ENCODE peak calls at places on chromosomes 12 and 14, in nine cellular contexts. S is uterus; T is LoVo; K is effector CD4-positive, alpha-beta T cell; F is NCI-H774; H is stimulated activated CD4-positive, alpha-beta T cell treated with anti-CD3 and anti-CD28 coated beads, Interleukin-15, amount 100 ng/mL, for 24 hours; J is NT2/D1; O is cardiac muscle cell; M is iris pigment epithelial cell. E is an unnamed sample.

GRCh38 chr14:104169005-104169764 is 30.8 kb downstream of the KIF26A start:
- DNase-seq in S (no peak), K (no peak), J (no peak), F (no peak), T (no peak), M (no peak), O (no peak), H (no peak), E (no peak)

GRCh38 chr14:64723691-64724577 is 19.7 kb downstream of the PLEKHG3 start:
- DNase-seq in K (peak), T (no peak), O (no peak), J (no peak), F (no peak), H (no peak), M (peak), S (no peak), E (no peak)

GRCh38 chr12:52428121-52428520 is 6.0 kb downstream of the KRT75 start:
- DNase-seq in S (no peak), T (no peak), K (no peak), H (peak), O (no peak), J (no peak), F (no peak), M (no peak), E (no peak)

GRCh38 chr14:105487449-105487985 is 831 bp downstream of the CRIP1 start:
- DNase-seq in M (no peak), T (no peak), O (no peak), J (no peak), S (peak), F (peak), K (peak), H (peak), E (peak)

GRCh38 chr12:114820773-114821172 is 136.8 kb upstream of the TBX3 start:
- DNase-seq in J (no peak), K (no peak), M (no peak), S (no peak), F (no peak), T (no peak), H (no peak), O (no peak), E (no peak)

GRCh38 chr12:58521796-58522195 is 398.5 kb downstream of the LRIG3 start:
- DNase-seq in F (no peak), J (no peak), T (no peak), M (no peak), H (no peak), S (no peak), O (no peak), K (no peak), E (no peak)

GRCh38 chr12:2692156-2692555 is 102.6 kb upstream of the FKBP4 start:
- DNase-seq in H (peak), F (no peak), T (no peak), J (no peak), M (no peak), K (no peak), O (no peak), S (no peak), E (no peak)

GRCh38 chr14:98819132-98819866 is 452.7 kb downstream of the BCL11B start:
- DNase-seq in J (peak), K (no peak), F (no peak), M (no peak), H (no peak), O (no peak), S (no peak), T (no peak), E (no peak)

GRCh38 chr14:38342803-38343202 is 86.9 kb upstream of the CLEC14A start:
- DNase-seq in O (no peak), K (no peak), H (no peak), M (peak), T (no peak), S (no peak), F (no peak), J (no peak), E (no peak)

GRCh38 chr12:10722502-10722904 is 620 bp downstream of the YBX3 start:
- DNase-seq in J (peak), H (peak), O (peak), K (peak), S (peak), T (no peak), F (no peak), M (peak), E (peak)

GRCh38 chr14:73850940-73851339 is 691 bp upstream of the PTGR2 start:
- DNase-seq in O (peak), T (peak), S (no peak), H (no peak), K (no peak), J (no peak), M (peak), F (no peak), E (no peak)

GRCh38 chr12:57452937-57453509 is 2.1 kb upstream of the INHBE start:
- DNase-seq in T (peak), M (peak), K (no peak), S (peak), O (peak), H (peak), F (peak), J (peak), E (peak)

GRCh38 chr12:50121636-50122035 is 9.6 kb downstream of the COX14 start:
- DNase-seq in J (no peak), T (no peak), H (no peak), O (no peak), M (no peak), F (no peak), K (no peak), S (no peak), E (no peak)

GRCh38 chr14:33596211-33597080 is 354.4 kb downstream of the EGLN3 start:
- DNase-seq in F (no peak), M (no peak), H (no peak), J (no peak), S (no peak), O (no peak), T (no peak), K (no peak), E (no peak)

GRCh38 chr12:46177020-46177419 is 91.8 kb downstream of the SLC38A1 start:
- DNase-seq in T (no peak), S (no peak), F (no peak), J (no peak), H (no peak), K (no peak), O (no peak), M (no peak), E (no peak)

GRCh38 chr14:99136047-99136400 is 136.0 kb downstream of the BCL11B start:
- DNase-seq in O (no peak), J (no peak), H (no peak), S (no peak), T (no peak), F (no peak), M (no peak), K (no peak), E (peak)

GRCh38 chr12:57518920-57519757 is 1.2 kb downstream of the DDIT3 start:
- DNase-seq in F (no peak), J (no peak), H (peak), T (peak), O (peak), M (peak), K (no peak), S (peak), E (no peak)

GRCh38 chr14:90522585-90523191 is 125.9 kb downstream of the CALM1 start:
- DNase-seq in J (no peak), S (peak), K (no peak), H (no peak), O (peak), F (peak), T (peak), M (peak), E (no peak)

GRCh38 chr14:26765768-26766550 is 168.1 kb upstream of the NOVA1 start:
- DNase-seq in H (no peak), K (no peak), O (peak), S (peak), J (no peak), M (peak), T (no peak), F (peak), E (peak)

GRCh38 chr12:124185970-124186686 is 108.8 kb upstream of the RFLNA start:
- DNase-seq in M (no peak), S (no peak), J (no peak), O (peak), K (no peak), T (no peak), F (no peak), H (no peak), E (no peak)

GRCh38 chr12:59780605-59781135 is 184.8 kb downstream of the SLC16A7 start:
- DNase-seq in S (no peak), O (peak), J (peak), F (no peak), T (no peak), H (no peak), K (no peak), M (peak), E (no peak)

GRCh38 chr14:22836301-22837058 is at the start of gene MMP14:
- DNase-seq in O (peak), S (peak), K (no peak), J (peak), H (no peak), T (peak), M (peak), F (no peak), E (peak)

GRCh38 chr14:105010891-105011291 is 10.0 kb downstream of the CDCA4 start:
- DNase-seq in K (no peak), F (no peak), H (no peak), S (peak), J (no peak), M (no peak), O (no peak), T (no peak), E (no peak)

GRCh38 chr12:64010069-64010686 is 165.7 kb downstream of the SRGAP1 start:
- DNase-seq in H (no peak), O (peak), J (no peak), S (no peak), K (no peak), T (no peak), M (peak), F (no peak), E (no peak)

GRCh38 chr12:118188690-118189371 is 52.9 kb downstream of the PEBP1 start:
- DNase-seq in F (no peak), J (no peak), H (no peak), M (peak), K (no peak), S (peak), T (no peak), O (peak), E (peak)

GRCh38 chr12:6452908-6453630 is 1.2 kb downstream of the TAPBPL start:
- DNase-seq in M (no peak), K (no peak), F (no peak), S (no peak), H (peak), T (no peak), J (no peak), O (no peak), E (no peak)

GRCh38 chr14:29630566-29631160 is 297.0 kb downstream of the PRKD1 start:
- DNase-seq in H (no peak), K (no peak), O (peak), J (no peak), T (no peak), S (no peak), M (peak), F (no peak), E (no peak)

GRCh38 chr14:96083667-96084320 is 44.6 kb downstream of the C14orf132 start:
- DNase-seq in K (no peak), O (no peak), H (no peak), T (no peak), J (no peak), F (peak), M (no peak), S (no peak), E (no peak)

GRCh38 chr14:87935895-87936294 is 57.1 kb downstream of the GALC start:
- DNase-seq in H (no peak), F (peak), M (no peak), K (no peak), O (no peak), T (no peak), J (no peak), S (no peak), E (no peak)

GRCh38 chr12:76942276-76942675 is 63.5 kb upstream of the CSRP2 start:
- DNase-seq in H (no peak), J (no peak), O (no peak), S (no peak), T (no peak), K (no peak), M (peak), F (no peak), E (no peak)

GRCh38 chr12:111819191-111820158 is 22.6 kb upstream of the MAPKAPK5 start:
- DNase-seq in F (peak), T (peak), S (no peak), K (no peak), M (no peak), H (no peak), O (no peak), J (no peak), E (no peak)

GRCh38 chr12:89756638-89757321 is 48.1 kb upstream of the ATP2B1 start:
- DNase-seq in J (no peak), S (no peak), O (peak), M (peak), K (no peak), T (peak), H (peak), F (no peak), E (no peak)